ENCODE peak calls at places on chromosomes 6 and 20, in ten cellular contexts. J is hepatocyte; H is CD8-positive, alpha-beta memory T cell; T is K562; S is lower lobe of right lung; A is H9; D is ovary; M is pancreas; V is SJSA1; C is astrocyte. B is an unnamed sample. For H3K27me3 and H3K4me1, the result is how much of the 10 kb centered on the place peaks cover.

GRCh38 chr20:24956001-24956761 is 7.1 kb downstream of the CST7 start:
- DNase-seq in H (no peak), S (peak), M (no peak), V (no peak), C (no peak), A (peak), J (no peak), T (no peak), D (no peak), B (no peak)

GRCh38 chr6:75735491-75736186 is 13.4 kb upstream of the MYO6 start:
- DNase-seq in M (no peak), C (peak), H (no peak), V (no peak), S (no peak), A (no peak), D (no peak), J (peak), T (no peak), B (no peak)

GRCh38 chr6:139452176-139452876 is 77.9 kb upstream of the CITED2 start:
- DNase-seq in S (no peak), V (no peak), J (no peak), M (no peak), D (no peak), C (peak), H (no peak), T (no peak), A (no peak), B (no peak)

GRCh38 chr6:153059757-153060156 is 57.2 kb upstream of the MTRF1L start:
- DNase-seq in H (no peak), D (no peak), S (no peak), V (no peak), T (no peak), J (no peak), M (no peak), A (no peak), C (no peak), B (no peak)

GRCh38 chr20:43767686-43768474 is 41.1 kb upstream of the GTSF1L start:
- DNase-seq in C (peak), M (no peak), H (no peak), D (no peak), V (no peak), S (no peak), J (no peak), A (no peak), T (no peak), B (no peak)

GRCh38 chr6:10586302-10586701 is 65.2 kb downstream of the GCNT2 start:
- DNase-seq in S (no peak), H (no peak), M (no peak), J (no peak), V (no peak), C (peak), T (no peak), A (no peak), D (no peak), B (no peak)

GRCh38 chr6:39550191-39550590 is 175.0 kb downstream of the KIF6 start:
- DNase-seq in J (no peak), D (no peak), T (no peak), C (no peak), H (no peak), V (no peak), S (no peak), A (no peak), M (no peak), B (no peak)

GRCh38 chr6:140979642-140980091 is 1153.1 kb upstream of the GJE1 start:
- DNase-seq in V (peak), S (no peak), T (no peak), J (peak), H (no peak), M (peak), D (peak), A (no peak), C (peak), B (no peak)

GRCh38 chr6:17493286-17493685 is 99.9 kb downstream of the CAP2 start:
- DNase-seq in A (no peak), V (peak), T (peak), S (no peak), C (peak), M (no peak), H (no peak), D (no peak), J (no peak), B (no peak)

GRCh38 chr6:117169781-117170281 is 95.5 kb upstream of the VGLL2 start:
- DNase-seq in M (no peak), V (peak), J (no peak), D (no peak), H (no peak), T (no peak), C (no peak), S (no peak), A (no peak), B (no peak)

GRCh38 chr6:12545837-12546658 is 170.5 kb upstream of the PHACTR1 start:
- DNase-seq in S (no peak), M (no peak), A (no peak), V (peak), H (no peak), T (no peak), D (no peak), J (no peak), C (peak), B (no peak)

GRCh38 chr6:166167801-166168615 is at the start of gene TBXT:
- DNase-seq in D (no peak), S (no peak), H (no peak), C (no peak), A (peak), T (peak), V (no peak), J (peak), M (no peak), B (no peak)
- H3K27me3 ChIP-seq in D (under half), S (half or more), H (under half), C (half or more), A (half or more), T (under half), V (half or more), J (half or more), M (under half), B (under half)

GRCh38 chr6:109478848-109479624 is 4.0 kb downstream of the ZBTB24 start:
- DNase-seq in H (no peak), C (no peak), V (no peak), J (no peak), D (no peak), A (no peak), T (no peak), M (no peak), S (no peak), B (no peak)

GRCh38 chr6:109478222-109478805 is 4.7 kb downstream of the ZBTB24 start:
- DNase-seq in S (no peak), J (no peak), T (no peak), M (no peak), H (no peak), A (no peak), V (peak), D (no peak), C (no peak), B (no peak)

GRCh38 chr6:109483744-109484075 is 691 bp upstream of the ZBTB24 start:
- DNase-seq in D (no peak), A (no peak), H (no peak), J (no peak), M (no peak), T (no peak), S (no peak), V (peak), C (peak), B (no peak)

GRCh38 chr6:109482913-109483743 is at the start of gene ZBTB24:
- DNase-seq in T (peak), A (peak), H (peak), V (peak), S (peak), M (peak), J (peak), C (peak), D (peak), B (peak)

GRCh38 chr6:109480993-109481480 is 2.0 kb downstream of the ZBTB24 start:
- DNase-seq in C (no peak), H (no peak), T (no peak), D (no peak), S (no peak), M (no peak), A (no peak), J (no peak), V (no peak), B (no peak)
- H3K4me1 ChIP-seq in C (under half), H (half or more), T (under half), D (under half), S (half or more), M (under half), A (under half), J (under half), V (under half), B (half or more)

DNA sequence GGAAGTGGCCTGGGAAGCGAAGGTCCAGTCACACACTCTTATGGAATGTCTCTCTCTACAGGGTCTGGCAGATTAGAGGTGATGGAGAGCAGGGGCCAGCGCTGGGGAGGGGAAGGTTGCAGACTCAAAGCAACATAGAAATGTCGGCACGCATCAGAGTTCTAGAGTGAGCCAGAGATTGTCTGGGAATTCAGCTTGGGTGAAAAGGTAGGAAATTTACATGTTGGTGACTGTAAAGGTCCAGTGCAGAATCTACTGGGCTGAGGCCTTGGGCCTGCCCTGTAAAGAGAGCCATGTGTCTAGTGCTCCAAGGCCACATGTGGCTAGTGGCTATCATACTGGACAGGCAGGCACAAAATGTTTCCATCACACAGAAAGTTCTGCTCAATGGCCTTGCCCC is 80.8 kb downstream of the FOXA2 start:
- DNase-seq in H (no peak), V (no peak), A (no peak), C (no peak), J (no peak), T (no peak), S (no peak), M (no peak), D (no peak), B (no peak)
- H3K27me3 ChIP-seq in H (under half), V (under half), A (under half), C (under half), J (under half), T (under half), S (under half), M (under half), D (under half), B (under half)

GRCh38 chr6:50846860-50847171 is 28.1 kb downstream of the TFAP2B start:
- DNase-seq in A (no peak), D (no peak), H (no peak), J (no peak), S (no peak), M (no peak), C (no peak), T (no peak), V (no peak), B (no peak)
- H3K4me1 ChIP-seq in A (under half), D (under half), H (under half), J (under half), S (under half), M (under half), C (under half), T (under half), V (under half), B (under half)

B was measured in CD8-positive, alpha-beta T cell.